ENCODE peak calls at places on chromosomes 12 and 14, in nine cellular contexts. One of them, this sample, is unnamed.

GRCh38 chr14:99254391-99255009 is 17.5 kb downstream of the BCL11B start:
- DNase-seq in A549: no peak
- DNase-seq in IMR-90: no peak
- DNase-seq in lower leg skin: no peak
- DNase-seq in GM12878: no peak
- DNase-seq in heart left ventricle: no peak
- DNase-seq in sigmoid colon: no peak
- DNase-seq in thyroid gland: no peak
- DNase-seq in uterus: no peak
- DNase-seq in this sample: no peak

GRCh38 chr12:91178139-91178561 is 4.5 kb downstream of the DCN start:
- DNase-seq in sigmoid colon: no peak
- DNase-seq in heart left ventricle: no peak
- DNase-seq in thyroid gland: no peak
- DNase-seq in GM12878: no peak
- DNase-seq in lower leg skin: no peak
- DNase-seq in uterus: peak
- DNase-seq in A549: no peak
- DNase-seq in IMR-90: peak
- DNase-seq in this sample: no peak

GRCh38 chr12:21026302-21026701 is 104.7 kb upstream of the SLCO1B1 start:
- DNase-seq in sigmoid colon: no peak
- DNase-seq in uterus: no peak
- DNase-seq in heart left ventricle: no peak
- DNase-seq in IMR-90: no peak
- DNase-seq in thyroid gland: no peak
- DNase-seq in lower leg skin: no peak
- DNase-seq in A549: no peak
- DNase-seq in GM12878: no peak
- DNase-seq in this sample: no peak

GRCh38 chr14:99660794-99661193 is 15.9 kb downstream of the HHIPL1 start:
- DNase-seq in thyroid gland: no peak
- DNase-seq in IMR-90: no peak
- DNase-seq in sigmoid colon: no peak
- DNase-seq in lower leg skin: no peak
- DNase-seq in A549: no peak
- DNase-seq in GM12878: no peak
- DNase-seq in heart left ventricle: no peak
- DNase-seq in uterus: no peak
- DNase-seq in this sample: no peak

GRCh38 chr14:42624980-42625761 is 1018.5 kb downstream of the LRFN5 start:
- DNase-seq in IMR-90: no peak
- DNase-seq in uterus: no peak
- DNase-seq in lower leg skin: no peak
- DNase-seq in GM12878: no peak
- DNase-seq in heart left ventricle: no peak
- DNase-seq in A549: no peak
- DNase-seq in thyroid gland: no peak
- DNase-seq in sigmoid colon: no peak
- DNase-seq in this sample: no peak

GRCh38 chr12:47534695-47535094 is 171.1 kb downstream of the RPAP3 start:
- DNase-seq in lower leg skin: no peak
- DNase-seq in thyroid gland: no peak
- DNase-seq in A549: no peak
- DNase-seq in GM12878: no peak
- DNase-seq in sigmoid colon: no peak
- DNase-seq in uterus: no peak
- DNase-seq in IMR-90: peak
- DNase-seq in heart left ventricle: no peak
- DNase-seq in this sample: no peak

GRCh38 chr14:60102389-60102788 is 10.7 kb downstream of the PCNX4 start:
- DNase-seq in GM12878: no peak
- DNase-seq in A549: no peak
- DNase-seq in heart left ventricle: no peak
- DNase-seq in uterus: no peak
- DNase-seq in lower leg skin: no peak
- DNase-seq in sigmoid colon: no peak
- DNase-seq in IMR-90: peak
- DNase-seq in thyroid gland: no peak
- DNase-seq in this sample: no peak

GRCh38 chr12:27998170-27999110 is 25.9 kb upstream of the PTHLH start:
- DNase-seq in heart left ventricle: no peak
- DNase-seq in uterus: no peak
- DNase-seq in IMR-90: no peak
- DNase-seq in GM12878: no peak
- DNase-seq in thyroid gland: no peak
- DNase-seq in lower leg skin: no peak
- DNase-seq in A549: no peak
- DNase-seq in sigmoid colon: no peak
- DNase-seq in this sample: no peak

DNA sequence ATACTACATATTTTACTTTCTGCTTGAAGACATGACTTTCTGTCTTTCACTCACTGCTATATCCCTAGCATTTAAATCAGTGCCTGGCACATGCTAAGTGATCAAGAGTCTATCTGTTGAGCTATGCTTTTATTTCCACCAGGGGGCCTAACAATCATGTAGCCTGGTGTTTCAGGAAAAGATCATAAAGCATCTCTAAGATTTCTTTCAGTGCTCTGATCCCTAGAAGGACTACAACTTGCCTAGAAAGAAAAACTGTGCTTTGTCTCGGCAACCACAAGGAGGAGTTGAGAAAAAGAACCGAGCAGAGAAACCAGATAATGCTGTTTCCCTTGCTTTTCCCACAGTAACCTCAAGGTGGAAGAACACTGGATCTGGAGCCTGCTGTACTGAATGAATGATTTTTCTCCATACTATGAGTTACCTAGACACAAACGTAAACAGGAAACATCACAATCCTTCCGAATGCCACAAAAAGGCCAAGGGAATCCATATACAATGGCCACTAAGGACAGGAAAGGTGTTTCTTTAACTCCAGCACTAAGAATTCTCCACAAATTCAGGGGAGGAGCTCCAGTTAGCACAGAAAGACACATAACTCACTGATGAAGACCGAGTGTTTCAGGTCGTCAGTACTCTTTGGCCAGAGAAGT is 1.2 kb downstream of the CRY1 start:
- DNase-seq in A549: peak
- DNase-seq in GM12878: peak
- DNase-seq in uterus: peak
- DNase-seq in thyroid gland: peak
- DNase-seq in sigmoid colon: no peak
- DNase-seq in IMR-90: peak
- DNase-seq in heart left ventricle: no peak
- DNase-seq in lower leg skin: peak
- DNase-seq in this sample: no peak
- TF ChIP-seq POLR2A in A549: no peak
- TF ChIP-seq POLR2A in GM12878: no peak
- TF ChIP-seq POLR2A in uterus: no peak
- TF ChIP-seq POLR2A in thyroid gland: peak
- TF ChIP-seq POLR2A in sigmoid colon: no peak
- TF ChIP-seq POLR2A in IMR-90: peak
- TF ChIP-seq POLR2A in heart left ventricle: no peak
- TF ChIP-seq POLR2A in lower leg skin: no peak
- TF ChIP-seq POLR2A in this sample: no peak

GRCh38 chr12:107681836-107682820 is 3.5 kb upstream of the PWP1 start:
- DNase-seq in GM12878: no peak
- DNase-seq in thyroid gland: no peak
- DNase-seq in IMR-90: no peak
- DNase-seq in sigmoid colon: no peak
- DNase-seq in A549: no peak
- DNase-seq in lower leg skin: no peak
- DNase-seq in uterus: no peak
- DNase-seq in heart left ventricle: no peak
- DNase-seq in this sample: no peak
- TF ChIP-seq POLR2A in GM12878: no peak
- TF ChIP-seq POLR2A in thyroid gland: no peak
- TF ChIP-seq POLR2A in IMR-90: no peak
- TF ChIP-seq POLR2A in sigmoid colon: no peak
- TF ChIP-seq POLR2A in A549: no peak
- TF ChIP-seq POLR2A in lower leg skin: no peak
- TF ChIP-seq POLR2A in uterus: no peak
- TF ChIP-seq POLR2A in heart left ventricle: no peak
- TF ChIP-seq POLR2A in this sample: no peak

GRCh38 chr12:6567824-6568617 is at the start of gene NOP2:
- DNase-seq in GM12878: peak
- DNase-seq in thyroid gland: peak
- DNase-seq in uterus: peak
- DNase-seq in lower leg skin: peak
- DNase-seq in IMR-90: peak
- DNase-seq in heart left ventricle: peak
- DNase-seq in sigmoid colon: peak
- DNase-seq in A549: peak
- DNase-seq in this sample: peak
- TF ChIP-seq POLR2A in GM12878: peak
- TF ChIP-seq POLR2A in thyroid gland: peak
- TF ChIP-seq POLR2A in uterus: peak
- TF ChIP-seq POLR2A in lower leg skin: peak
- TF ChIP-seq POLR2A in IMR-90: peak
- TF ChIP-seq POLR2A in heart left ventricle: peak
- TF ChIP-seq POLR2A in sigmoid colon: peak
- TF ChIP-seq POLR2A in A549: peak
- TF ChIP-seq POLR2A in this sample: peak

GRCh38 chr12:132108211-132108832 is 35.8 kb downstream of the DDX51 start:
- DNase-seq in IMR-90: no peak
- DNase-seq in heart left ventricle: no peak
- DNase-seq in GM12878: no peak
- DNase-seq in A549: no peak
- DNase-seq in lower leg skin: no peak
- DNase-seq in thyroid gland: no peak
- DNase-seq in sigmoid colon: peak
- DNase-seq in uterus: no peak
- DNase-seq in this sample: no peak
- TF ChIP-seq POLR2A in IMR-90: no peak
- TF ChIP-seq POLR2A in heart left ventricle: no peak
- TF ChIP-seq POLR2A in GM12878: no peak
- TF ChIP-seq POLR2A in A549: no peak
- TF ChIP-seq POLR2A in lower leg skin: no peak
- TF ChIP-seq POLR2A in thyroid gland: no peak
- TF ChIP-seq POLR2A in sigmoid colon: no peak
- TF ChIP-seq POLR2A in uterus: no peak
- TF ChIP-seq POLR2A in this sample: no peak

DNA sequence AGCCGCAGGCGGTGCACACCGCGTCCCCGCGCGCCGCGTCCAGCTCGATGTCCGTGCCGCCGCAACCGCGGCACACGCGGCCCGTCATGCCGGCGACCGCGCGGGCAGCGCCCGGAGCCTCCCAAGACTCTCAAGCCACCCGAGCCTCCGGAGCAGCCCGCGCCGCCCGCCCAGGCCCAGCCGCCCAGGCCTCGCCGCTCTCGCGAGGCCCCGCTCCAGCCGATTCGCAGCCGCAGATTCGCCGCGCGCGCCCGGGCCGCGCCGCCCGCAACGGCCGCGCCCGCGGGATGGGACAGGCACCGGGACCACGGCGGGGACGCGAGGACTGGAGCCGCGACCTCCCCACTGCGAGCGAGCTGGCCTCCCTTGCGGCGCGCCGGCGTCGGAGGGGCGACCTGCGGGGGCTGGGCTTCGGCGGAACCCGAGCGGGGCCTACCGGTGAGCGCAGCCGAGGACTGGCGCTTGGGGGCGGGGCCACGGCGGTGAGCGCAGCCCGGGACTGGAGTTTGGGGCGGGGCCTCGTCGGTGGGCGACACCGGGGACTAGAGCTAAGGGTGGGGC is at the start of gene BRF1:
- DNase-seq in uterus: peak
- DNase-seq in GM12878: no peak
- DNase-seq in thyroid gland: peak
- DNase-seq in sigmoid colon: peak
- DNase-seq in A549: peak
- DNase-seq in lower leg skin: peak
- DNase-seq in IMR-90: peak
- DNase-seq in heart left ventricle: peak
- DNase-seq in this sample: peak
- TF ChIP-seq POLR2A in uterus: peak
- TF ChIP-seq POLR2A in GM12878: peak
- TF ChIP-seq POLR2A in thyroid gland: peak
- TF ChIP-seq POLR2A in sigmoid colon: no peak
- TF ChIP-seq POLR2A in A549: no peak
- TF ChIP-seq POLR2A in lower leg skin: no peak
- TF ChIP-seq POLR2A in IMR-90: no peak
- TF ChIP-seq POLR2A in heart left ventricle: no peak
- TF ChIP-seq POLR2A in this sample: peak

GRCh38 chr12:114743799-114744198 is 59.8 kb upstream of the TBX3 start:
- DNase-seq in heart left ventricle: no peak
- DNase-seq in IMR-90: no peak
- DNase-seq in lower leg skin: no peak
- DNase-seq in thyroid gland: no peak
- DNase-seq in GM12878: no peak
- DNase-seq in sigmoid colon: no peak
- DNase-seq in uterus: no peak
- DNase-seq in A549: no peak
- DNase-seq in this sample: no peak

GRCh38 chr12:114747156-114747555 is 63.2 kb upstream of the TBX3 start:
- DNase-seq in uterus: no peak
- DNase-seq in lower leg skin: no peak
- DNase-seq in sigmoid colon: no peak
- DNase-seq in GM12878: no peak
- DNase-seq in A549: no peak
- DNase-seq in thyroid gland: no peak
- DNase-seq in heart left ventricle: no peak
- DNase-seq in IMR-90: peak
- DNase-seq in this sample: no peak

GRCh38 chr12:114744285-114744684 is 60.3 kb upstream of the TBX3 start:
- DNase-seq in sigmoid colon: no peak
- DNase-seq in GM12878: no peak
- DNase-seq in lower leg skin: no peak
- DNase-seq in A549: no peak
- DNase-seq in heart left ventricle: no peak
- DNase-seq in thyroid gland: no peak
- DNase-seq in uterus: no peak
- DNase-seq in IMR-90: no peak
- DNase-seq in this sample: no peak

GRCh38 chr12:114744696-114745095 is 60.7 kb upstream of the TBX3 start:
- DNase-seq in thyroid gland: no peak
- DNase-seq in sigmoid colon: peak
- DNase-seq in A549: no peak
- DNase-seq in heart left ventricle: no peak
- DNase-seq in uterus: peak
- DNase-seq in IMR-90: peak
- DNase-seq in lower leg skin: no peak
- DNase-seq in GM12878: no peak
- DNase-seq in this sample: no peak

DNA sequence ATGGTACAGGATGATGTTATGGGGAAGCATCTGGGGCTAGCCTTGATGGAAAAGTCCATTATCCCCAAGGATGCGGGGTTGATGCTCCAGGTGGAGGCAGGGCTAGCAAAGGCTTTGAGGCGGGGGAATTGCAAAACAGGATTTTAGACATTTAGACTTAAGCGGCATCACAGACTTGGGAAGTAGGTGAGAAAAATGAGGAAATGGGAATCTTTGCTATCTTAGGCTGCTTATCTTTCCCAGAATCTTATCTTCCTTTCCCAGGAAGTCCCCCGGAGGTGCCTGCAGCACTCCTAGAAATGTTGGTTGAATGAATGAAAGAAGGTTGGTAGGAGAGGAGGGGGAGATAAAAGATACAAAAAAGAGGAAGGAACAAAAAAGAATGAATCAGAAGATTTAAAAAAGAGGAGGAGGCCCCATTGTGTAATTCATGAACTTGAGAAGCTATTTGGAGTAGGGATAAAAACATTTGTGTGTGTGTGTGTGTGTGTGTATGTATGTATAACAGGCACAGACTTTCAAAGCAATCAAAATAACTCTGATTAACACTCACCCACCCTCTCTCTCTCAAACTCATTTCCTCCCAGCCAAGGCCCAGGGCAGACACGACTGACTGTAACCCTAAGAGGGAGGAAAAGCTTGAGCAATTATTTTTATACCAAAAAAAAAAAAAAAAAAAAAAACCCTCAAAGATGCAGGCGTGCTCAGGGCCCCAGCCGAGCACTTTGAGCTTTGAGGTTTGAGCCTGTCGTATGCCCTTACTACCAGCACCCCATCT is 62.5 kb upstream of the TBX3 start:
- DNase-seq in sigmoid colon: no peak
- DNase-seq in GM12878: no peak
- DNase-seq in thyroid gland: no peak
- DNase-seq in lower leg skin: no peak
- DNase-seq in uterus: peak
- DNase-seq in IMR-90: peak
- DNase-seq in A549: no peak
- DNase-seq in heart left ventricle: no peak
- DNase-seq in this sample: no peak
- TF ChIP-seq POLR2A in sigmoid colon: no peak
- TF ChIP-seq POLR2A in GM12878: no peak
- TF ChIP-seq POLR2A in thyroid gland: no peak
- TF ChIP-seq POLR2A in lower leg skin: no peak
- TF ChIP-seq POLR2A in uterus: no peak
- TF ChIP-seq POLR2A in IMR-90: no peak
- TF ChIP-seq POLR2A in A549: no peak
- TF ChIP-seq POLR2A in heart left ventricle: no peak
- TF ChIP-seq POLR2A in this sample: no peak

This sample was measured in GM12891.